ENCODE peak calls at places on chromosome 2, in four cellular contexts. W is osteocyte; T is activated CD8-positive, alpha-beta memory T cell treated with anti-CD3 and anti-CD28 coated beads, Interleukin-2, amount 50 U/mL, for 4 hours; I is naive B cell. A is an unnamed sample.

GRCh38 chr2:68319397-68320117 is at the start of gene CNRIP1:
- DNase-seq in W (peak; percentile 88), T (no peak), I (no peak), A (no peak)

GRCh38 chr2:95728878-95729511 is 137.2 kb downstream of the TRIM43 start:
- DNase-seq in W (no peak), T (no peak), I (peak; percentile 6), A (peak; percentile 41)

GRCh38 chr2:161122772-161123530 is 37.3 kb upstream of the TANK start:
- DNase-seq in W (no peak), T (no peak), I (no peak), A (peak; percentile 15)

GRCh38 chr2:67463810-67464209 is 66.7 kb downstream of the ETAA1 start:
- DNase-seq in W (no peak), T (no peak), I (no peak), A (no peak)

GRCh38 chr2:53437371-53437770 is 330.2 kb upstream of the CHAC2 start:
- DNase-seq in W (no peak), T (no peak), I (no peak), A (no peak)

GRCh38 chr2:5913729-5914390 is 221.7 kb downstream of the SOX11 start:
- DNase-seq in W (no peak), T (no peak), I (no peak), A (no peak)

GRCh38 chr2:180679693-180680092 is 300.7 kb upstream of the UBE2E3 start:
- DNase-seq in W (no peak), T (no peak), I (no peak), A (no peak)

GRCh38 chr2:170217778-170218251 is 39.9 kb downstream of the MYO3B start:
- DNase-seq in W (no peak), T (no peak), I (no peak), A (no peak)

A was measured in KG1.